ENCODE peak calls at places on chromosomes 6 and 20, in ten cellular contexts. One of them, this sample, is unnamed.

GRCh38 chr6:45830441-45831139 is 185.1 kb downstream of the CLIC5 start:
- DNase-seq in keratinocyte: peak; percentile 9
- DNase-seq in iris pigment epithelial cell: peak; percentile 53
- DNase-seq in GM12865: peak; percentile 88
- DNase-seq in breast epithelium: no peak
- DNase-seq in iPS-NIHi11: no peak
- DNase-seq in stimulated activated CD8-positive, alpha-beta memory T cell treated with anti-CD3 and anti-CD28 coated beads, Interleukin-2, amount 100 ng/mL, for 48 hours: peak; percentile 57
- DNase-seq in EH: peak; percentile 35
- DNase-seq in BJ: no peak
- DNase-seq in brain microvascular endothelial cell: no peak
- DNase-seq in this sample: no peak

GRCh38 chr20:44784688-44785087 is 25.7 kb downstream of the RIMS4 start:
- DNase-seq in GM12865: no peak
- DNase-seq in brain microvascular endothelial cell: no peak
- DNase-seq in iris pigment epithelial cell: no peak
- DNase-seq in iPS-NIHi11: no peak
- DNase-seq in BJ: no peak
- DNase-seq in EH: no peak
- DNase-seq in stimulated activated CD8-positive, alpha-beta memory T cell treated with anti-CD3 and anti-CD28 coated beads, Interleukin-2, amount 100 ng/mL, for 48 hours: no peak
- DNase-seq in keratinocyte: no peak
- DNase-seq in breast epithelium: no peak
- DNase-seq in this sample: peak; percentile 68

GRCh38 chr6:10141756-10142443 is 273.0 kb downstream of the TFAP2A start:
- DNase-seq in BJ: peak; percentile 23
- DNase-seq in iris pigment epithelial cell: peak; percentile 84
- DNase-seq in GM12865: no peak
- DNase-seq in EH: peak; percentile 74
- DNase-seq in brain microvascular endothelial cell: peak; percentile 14
- DNase-seq in breast epithelium: no peak
- DNase-seq in keratinocyte: no peak
- DNase-seq in iPS-NIHi11: no peak
- DNase-seq in stimulated activated CD8-positive, alpha-beta memory T cell treated with anti-CD3 and anti-CD28 coated beads, Interleukin-2, amount 100 ng/mL, for 48 hours: no peak
- DNase-seq in this sample: no peak

GRCh38 chr6:408148-408547 is 16.6 kb downstream of the IRF4 start:
- DNase-seq in BJ: no peak
- DNase-seq in iris pigment epithelial cell: no peak
- DNase-seq in breast epithelium: no peak
- DNase-seq in GM12865: peak; percentile 21
- DNase-seq in iPS-NIHi11: no peak
- DNase-seq in EH: no peak
- DNase-seq in stimulated activated CD8-positive, alpha-beta memory T cell treated with anti-CD3 and anti-CD28 coated beads, Interleukin-2, amount 100 ng/mL, for 48 hours: no peak
- DNase-seq in keratinocyte: no peak
- DNase-seq in brain microvascular endothelial cell: no peak
- DNase-seq in this sample: no peak

GRCh38 chr20:3172933-3173581 is at the start of gene LZTS3:
- DNase-seq in iPS-NIHi11: peak; percentile 86
- DNase-seq in EH: peak; percentile 68
- DNase-seq in stimulated activated CD8-positive, alpha-beta memory T cell treated with anti-CD3 and anti-CD28 coated beads, Interleukin-2, amount 100 ng/mL, for 48 hours: peak; percentile 64
- DNase-seq in keratinocyte: no peak
- DNase-seq in brain microvascular endothelial cell: peak; percentile 36
- DNase-seq in GM12865: peak; percentile 63
- DNase-seq in BJ: no peak
- DNase-seq in iris pigment epithelial cell: peak; percentile 52
- DNase-seq in breast epithelium: peak; percentile 77
- DNase-seq in this sample: peak; percentile 96

GRCh38 chr6:46410330-46410953 is 80.8 kb downstream of the RCAN2 start:
- DNase-seq in iPS-NIHi11: peak; percentile 30
- DNase-seq in keratinocyte: no peak
- DNase-seq in GM12865: peak; percentile 57
- DNase-seq in BJ: no peak
- DNase-seq in EH: peak; percentile 19
- DNase-seq in stimulated activated CD8-positive, alpha-beta memory T cell treated with anti-CD3 and anti-CD28 coated beads, Interleukin-2, amount 100 ng/mL, for 48 hours: no peak
- DNase-seq in breast epithelium: no peak
- DNase-seq in brain microvascular endothelial cell: peak; percentile 24
- DNase-seq in iris pigment epithelial cell: peak; percentile 58
- DNase-seq in this sample: peak; percentile 64

GRCh38 chr6:112086744-112087135 is 542 bp downstream of the TUBE1 start:
- DNase-seq in EH: peak; percentile 75
- DNase-seq in iris pigment epithelial cell: peak; percentile 66
- DNase-seq in brain microvascular endothelial cell: peak; percentile 52
- DNase-seq in BJ: peak; percentile 26
- DNase-seq in stimulated activated CD8-positive, alpha-beta memory T cell treated with anti-CD3 and anti-CD28 coated beads, Interleukin-2, amount 100 ng/mL, for 48 hours: no peak
- DNase-seq in breast epithelium: no peak
- DNase-seq in iPS-NIHi11: peak; percentile 38
- DNase-seq in keratinocyte: peak; percentile 17
- DNase-seq in GM12865: peak; percentile 33
- DNase-seq in this sample: peak; percentile 56

GRCh38 chr6:108113557-108114519 is 39.3 kb upstream of the OSTM1 start:
- DNase-seq in iPS-NIHi11: peak; percentile 77
- DNase-seq in BJ: no peak
- DNase-seq in brain microvascular endothelial cell: peak; percentile 53
- DNase-seq in GM12865: peak; percentile 27
- DNase-seq in keratinocyte: no peak
- DNase-seq in breast epithelium: no peak
- DNase-seq in EH: peak; percentile 62
- DNase-seq in iris pigment epithelial cell: peak; percentile 57
- DNase-seq in stimulated activated CD8-positive, alpha-beta memory T cell treated with anti-CD3 and anti-CD28 coated beads, Interleukin-2, amount 100 ng/mL, for 48 hours: no peak
- DNase-seq in this sample: peak; percentile 86

GRCh38 chr6:98142839-98143238 is 691.5 kb upstream of the POU3F2 start:
- DNase-seq in stimulated activated CD8-positive, alpha-beta memory T cell treated with anti-CD3 and anti-CD28 coated beads, Interleukin-2, amount 100 ng/mL, for 48 hours: no peak
- DNase-seq in EH: no peak
- DNase-seq in keratinocyte: no peak
- DNase-seq in brain microvascular endothelial cell: no peak
- DNase-seq in GM12865: no peak
- DNase-seq in iPS-NIHi11: no peak
- DNase-seq in breast epithelium: no peak
- DNase-seq in iris pigment epithelial cell: peak; percentile 0
- DNase-seq in BJ: no peak
- DNase-seq in this sample: no peak

GRCh38 chr6:168451805-168452204 is 10.8 kb downstream of the SMOC2 start:
- DNase-seq in keratinocyte: no peak
- DNase-seq in iPS-NIHi11: peak; percentile 57
- DNase-seq in breast epithelium: no peak
- DNase-seq in BJ: no peak
- DNase-seq in brain microvascular endothelial cell: no peak
- DNase-seq in stimulated activated CD8-positive, alpha-beta memory T cell treated with anti-CD3 and anti-CD28 coated beads, Interleukin-2, amount 100 ng/mL, for 48 hours: no peak
- DNase-seq in GM12865: no peak
- DNase-seq in iris pigment epithelial cell: no peak
- DNase-seq in EH: no peak
- DNase-seq in this sample: peak; percentile 72

GRCh38 chr6:107080036-107080435 is 35.3 kb downstream of the BEND3 start:
- DNase-seq in EH: no peak
- DNase-seq in BJ: no peak
- DNase-seq in stimulated activated CD8-positive, alpha-beta memory T cell treated with anti-CD3 and anti-CD28 coated beads, Interleukin-2, amount 100 ng/mL, for 48 hours: no peak
- DNase-seq in iPS-NIHi11: no peak
- DNase-seq in breast epithelium: no peak
- DNase-seq in brain microvascular endothelial cell: no peak
- DNase-seq in keratinocyte: no peak
- DNase-seq in iris pigment epithelial cell: no peak
- DNase-seq in GM12865: peak; percentile 33
- DNase-seq in this sample: peak; percentile 79

GRCh38 chr20:40600441-40601235 is 88.4 kb downstream of the MAFB start:
- DNase-seq in iris pigment epithelial cell: no peak
- DNase-seq in breast epithelium: no peak
- DNase-seq in EH: no peak
- DNase-seq in BJ: no peak
- DNase-seq in iPS-NIHi11: no peak
- DNase-seq in stimulated activated CD8-positive, alpha-beta memory T cell treated with anti-CD3 and anti-CD28 coated beads, Interleukin-2, amount 100 ng/mL, for 48 hours: no peak
- DNase-seq in brain microvascular endothelial cell: no peak
- DNase-seq in keratinocyte: no peak
- DNase-seq in GM12865: no peak
- DNase-seq in this sample: no peak

GRCh38 chr20:2708073-2708415 is 15.5 kb downstream of the EBF4 start:
- DNase-seq in iris pigment epithelial cell: no peak
- DNase-seq in EH: no peak
- DNase-seq in GM12865: no peak
- DNase-seq in keratinocyte: no peak
- DNase-seq in stimulated activated CD8-positive, alpha-beta memory T cell treated with anti-CD3 and anti-CD28 coated beads, Interleukin-2, amount 100 ng/mL, for 48 hours: no peak
- DNase-seq in brain microvascular endothelial cell: no peak
- DNase-seq in BJ: no peak
- DNase-seq in iPS-NIHi11: no peak
- DNase-seq in breast epithelium: no peak
- DNase-seq in this sample: no peak